ENCODE peak calls at places on chromosomes 12 and 14, in five cellular contexts. C is ovary, B is RWPE1, O is testis, A is tibial nerve. L is an unnamed sample.

GRCh38 chr12:67508830-67509229 is 139.7 kb upstream of the DYRK2 start:
- DNase-seq in C (no peak), B (no peak), O (no peak), A (no peak), L (no peak)

GRCh38 chr14:74570696-74571095 is 41.3 kb downstream of the LTBP2 start:
- DNase-seq in C (peak; percentile 17), B (no peak), O (no peak), A (no peak), L (no peak)

GRCh38 chr14:99078426-99078825 is 193.6 kb downstream of the BCL11B start:
- DNase-seq in C (no peak), B (no peak), O (no peak), A (no peak), L (no peak)

GRCh38 chr12:22283006-22283506 is 51.5 kb downstream of the ST8SIA1 start:
- DNase-seq in C (no peak), B (no peak), O (no peak), A (no peak), L (no peak)

GRCh38 chr12:52860102-52860838 is 11.5 kb upstream of the KRT78 start:
- DNase-seq in C (no peak), B (peak; percentile 93), O (no peak), A (no peak), L (no peak)

GRCh38 chr14:61545716-61546455 is 149.4 kb upstream of the HIF1A start:
- DNase-seq in C (no peak), B (no peak), O (no peak), A (no peak), L (no peak)

GRCh38 chr14:100025111-100025510 is 40.1 kb upstream of the EVL start:
- DNase-seq in C (no peak), B (peak; percentile 35), O (peak; percentile 30), A (no peak), L (peak; percentile 38)

GRCh38 chr12:85310025-85310424 is 30.0 kb downstream of the ALX1 start:
- DNase-seq in C (no peak), B (no peak), O (no peak), A (no peak), L (no peak)

GRCh38 chr12:18556081-18556645 is 181.6 kb downstream of the PLCZ1 start:
- DNase-seq in C (no peak), B (no peak), O (no peak), A (no peak), L (no peak)

GRCh38 chr12:106271575-106272505 is 24.0 kb upstream of the CKAP4 start:
- DNase-seq in C (no peak), B (no peak), O (peak; percentile 25), A (no peak), L (no peak)

GRCh38 chr12:38906482-38907170 is 1.2 kb upstream of the CPNE8 start:
- DNase-seq in C (peak; percentile 87), B (peak; percentile 82), O (peak; percentile 88), A (peak; percentile 79), L (peak; percentile 86)

GRCh38 chr12:51318846-51319570 is 5.0 kb downstream of the BIN2 start:
- DNase-seq in C (no peak), B (no peak), O (no peak), A (no peak), L (peak; percentile 48)

GRCh38 chr12:26109343-26109841 is 15.4 kb downstream of the BHLHE41 start:
- DNase-seq in C (no peak), B (no peak), O (no peak), A (no peak), L (no peak)

GRCh38 chr12:68189766-68190700 is 30.5 kb upstream of the IFNG start:
- DNase-seq in C (no peak), B (peak; percentile 71), O (no peak), A (no peak), L (no peak)

GRCh38 chr14:55699131-55700057 is 119.4 kb downstream of the KTN1 start:
- DNase-seq in C (no peak), B (peak; percentile 51), O (no peak), A (no peak), L (no peak)

GRCh38 chr12:51941669-51942455 is 9.6 kb upstream of the ACVR1B start:
- DNase-seq in C (no peak), B (peak; percentile 31), O (no peak), A (no peak), L (no peak)

GRCh38 chr14:91405241-91405721 is 12.3 kb downstream of the CCDC88C start:
- DNase-seq in C (no peak), B (no peak), O (no peak), A (no peak), L (no peak)

GRCh38 chr14:89247457-89248122 is 169.4 kb downstream of the FOXN3 start:
- DNase-seq in C (no peak), B (no peak), O (no peak), A (no peak), L (no peak)

GRCh38 chr14:98008381-98009113 is 1211.4 kb downstream of the VRK1 start:
- DNase-seq in C (no peak), B (peak; percentile 56), O (no peak), A (no peak), L (no peak)

GRCh38 chr14:35403397-35404245 is 928 bp downstream of the NFKBIA start:
- DNase-seq in C (peak; percentile 99), B (peak; percentile 92), O (peak; percentile 96), A (peak; percentile 97), L (peak; percentile 97)

GRCh38 chr12:108313609-108314331 is 25.3 kb downstream of the CMKLR1 start:
- DNase-seq in C (no peak), B (no peak), O (no peak), A (no peak), L (no peak)

GRCh38 chr12:68163546-68164210 is 4.1 kb upstream of the IFNG start:
- DNase-seq in C (no peak), B (no peak), O (no peak), A (no peak), L (no peak)

GRCh38 chr12:11718768-11719253 is 69.3 kb downstream of the ETV6 start:
- DNase-seq in C (no peak), B (no peak), O (no peak), A (no peak), L (no peak)

GRCh38 chr12:27970981-27971489 is 1.5 kb downstream of the PTHLH start:
- DNase-seq in C (no peak), B (peak; percentile 27), O (peak; percentile 25), A (no peak), L (no peak)
- H3K27ac ChIP-seq in C (no peak overlapping the region), B (peak overlapping the region; percentile 90), O (no peak overlapping the region), A (peak overlapping the region; percentile 39), L (no peak overlapping the region)

GRCh38 chr14:81384900-81385299 is 15.2 kb downstream of the STON2 start:
- DNase-seq in C (no peak), B (no peak), O (no peak), A (no peak), L (no peak)
- H3K27ac ChIP-seq in C (no peak overlapping the region), B (peak overlapping the region; percentile 85), O (no peak overlapping the region), A (no peak overlapping the region), L (no peak overlapping the region)

DNA sequence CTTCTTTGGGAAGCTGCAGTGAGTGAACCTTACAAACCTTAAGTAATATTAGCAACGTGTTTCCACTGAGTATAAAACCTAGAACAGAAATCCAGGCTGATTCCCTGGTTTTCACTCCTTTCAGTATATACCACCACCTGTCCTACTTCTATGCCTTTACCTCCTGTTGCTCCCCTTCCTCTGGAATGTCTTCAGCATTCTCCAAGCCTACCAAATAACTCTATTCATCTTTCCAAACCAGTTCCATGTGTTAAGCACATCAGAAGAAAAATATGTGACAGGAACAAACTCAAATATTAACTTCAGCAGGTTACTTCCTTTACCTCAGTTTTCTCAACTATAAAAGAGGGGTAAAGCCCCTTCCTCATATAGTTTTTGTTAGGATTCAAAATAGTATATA is 39.8 kb downstream of the LIMA1 start:
- DNase-seq in C (no peak), B (no peak), O (no peak), A (no peak), L (no peak)
- H3K27ac ChIP-seq in C (no peak overlapping the region), B (no peak overlapping the region), O (no peak overlapping the region), A (peak overlapping the region; percentile 92), L (no peak overlapping the region)

DNA sequence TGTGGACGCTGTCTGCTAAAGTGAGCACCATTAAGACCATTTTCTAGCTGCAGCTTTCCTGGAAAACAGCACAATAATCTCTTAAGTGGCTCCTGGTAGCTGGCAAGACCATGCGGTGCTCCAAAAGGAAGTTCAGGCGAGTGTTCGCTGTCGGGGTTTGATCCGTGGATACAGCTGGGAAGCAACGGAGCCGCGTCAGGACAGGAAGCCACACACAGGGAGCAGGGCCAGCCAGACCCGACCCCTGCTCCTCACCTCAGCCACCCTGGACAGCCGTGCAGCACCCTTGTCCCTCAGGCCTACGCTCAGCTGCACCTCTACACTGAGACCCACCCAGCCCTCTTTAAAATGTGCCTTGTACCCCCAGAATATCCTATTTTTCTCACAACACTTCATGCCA is 19.4 kb downstream of the ZFYVE21 start:
- DNase-seq in C (no peak), B (no peak), O (no peak), A (no peak), L (no peak)
- H3K27ac ChIP-seq in C (no peak overlapping the region), B (peak overlapping the region; percentile 49), O (no peak overlapping the region), A (peak overlapping the region; percentile 13), L (no peak overlapping the region)